ENCODE peak calls at places on chromosomes 12 and 14, in four cellular contexts. F is CD4-positive, CD25-positive, alpha-beta regulatory T cell; Z is activated T-cell treated with anti-CD3 and anti-CD28 coated beads, Interleukin-2, amount 50 U/mL, for 1 hour; H is T-helper 9 cell. I is an unnamed sample.

GRCh38 chr12:93365616-93366015 is 12.1 kb upstream of the NUDT4 start:
- DNase-seq in F (no peak), H (no peak), Z (no peak), I (no peak)

GRCh38 chr14:72075649-72076334 is 143.6 kb downstream of the RGS6 start:
- DNase-seq in F (no peak), Z (no peak), H (no peak), I (no peak)

GRCh38 chr12:34401659-34402227 is 379.4 kb downstream of the ALG10 start:
- DNase-seq in Z (peak; percentile 4), H (no peak), F (no peak), I (no peak)

GRCh38 chr12:57171668-57172067 is 24.2 kb upstream of the LRP1-AS start:
- DNase-seq in F (no peak), H (no peak), Z (no peak), I (no peak)

GRCh38 chr14:75559451-75560187 is 18.8 kb upstream of the FLVCR2 start:
- DNase-seq in H (no peak), Z (no peak), F (peak; percentile 49), I (no peak)

GRCh38 chr14:21476526-21476924 is 234 bp downstream of the RAB2B start:
- DNase-seq in H (peak; percentile 92), Z (peak; percentile 85), F (no peak), I (no peak)

GRCh38 chr12:5768171-5768879 is 176.7 kb downstream of the ANO2 start:
- DNase-seq in Z (no peak), F (no peak), H (no peak), I (no peak)

GRCh38 chr12:76158518-76159321 is 74.2 kb upstream of the NAP1L1 start:
- DNase-seq in F (peak; percentile 74), H (peak; percentile 12), Z (peak; percentile 46), I (peak; percentile 32)

GRCh38 chr14:101068293-101068957 is 164.9 kb upstream of the RTL1 start:
- DNase-seq in F (no peak), H (no peak), Z (no peak), I (no peak)

GRCh38 chr14:29892327-29892726 is 35.3 kb downstream of the PRKD1 start:
- DNase-seq in H (no peak), F (no peak), Z (no peak), I (no peak)

GRCh38 chr12:54762390-54762789 is 91.9 kb upstream of the MUCL1 start:
- DNase-seq in Z (no peak), H (no peak), F (no peak), I (no peak)

GRCh38 chr12:94157891-94158495 is 9.6 kb downstream of the PLXNC1 start:
- DNase-seq in F (no peak), H (no peak), Z (no peak), I (no peak)

GRCh38 chr14:104087505-104087904 is 2.0 kb downstream of the ASPG start:
- DNase-seq in Z (no peak), F (no peak), H (no peak), I (no peak)

GRCh38 chr12:121062391-121063045 is 23.5 kb upstream of the OASL start:
- DNase-seq in Z (no peak), H (no peak), F (no peak), I (no peak)

GRCh38 chr14:33432407-33433023 is 493.8 kb downstream of the NPAS3 start:
- DNase-seq in Z (no peak), F (peak; percentile 17), H (no peak), I (peak; percentile 21)

GRCh38 chr14:75277000-75277795 is 1.4 kb upstream of the FOS start:
- DNase-seq in Z (peak; percentile 77), F (peak; percentile 28), H (peak; percentile 68), I (no peak)

GRCh38 chr12:2268478-2269286 is 215.9 kb downstream of the CACNA1C start:
- DNase-seq in H (no peak), F (no peak), Z (no peak), I (no peak)

GRCh38 chr12:6685814-6686213 is 3.4 kb downstream of the ZNF384 start:
- DNase-seq in F (no peak), H (no peak), Z (no peak), I (peak; percentile 54)

GRCh38 chr12:28704477-28705169 is 444.5 kb upstream of the FAR2 start:
- DNase-seq in F (no peak), Z (no peak), H (no peak), I (no peak)

GRCh38 chr12:13000935-13001724 is 1.1 kb upstream of the HEBP1 start:
- DNase-seq in Z (peak; percentile 63), F (peak; percentile 57), H (peak; percentile 18), I (no peak)

GRCh38 chr14:67517083-67517482 is 16.0 kb upstream of the PLEKHH1 start:
- DNase-seq in F (no peak), H (no peak), Z (no peak), I (no peak)

GRCh38 chr14:39734306-39734705 is 302.1 kb upstream of the FBXO33 start:
- DNase-seq in F (no peak), H (no peak), Z (no peak), I (no peak)

GRCh38 chr14:104676694-104677505 is 12.5 kb upstream of the INF2 start:
- DNase-seq in H (no peak), F (no peak), Z (peak; percentile 14), I (no peak)